ENCODE peak calls at places on chromosomes 5 and 9, in four cellular contexts. One of them, this sample, is unnamed.

GRCh38 chr9:85466834-85467233 is 274.9 kb downstream of the AGTPBP1 start:
- DNase-seq in colonic mucosa: no peak
- DNase-seq in CD4-positive, alpha-beta T cell: no peak
- DNase-seq in fibroblast of lung: no peak
- DNase-seq in this sample: no peak

GRCh38 chr5:97838214-97838613 is 655.2 kb upstream of the RIOK2 start:
- DNase-seq in colonic mucosa: no peak
- DNase-seq in CD4-positive, alpha-beta T cell: no peak
- DNase-seq in fibroblast of lung: peak; percentile 99
- DNase-seq in this sample: no peak

GRCh38 chr5:80754900-80755299 is 100.1 kb upstream of the DHFR start:
- DNase-seq in colonic mucosa: no peak
- DNase-seq in CD4-positive, alpha-beta T cell: no peak
- DNase-seq in fibroblast of lung: peak; percentile 22
- DNase-seq in this sample: no peak

GRCh38 chr5:178236685-178237084 is 4.1 kb upstream of the PHYKPL start:
- DNase-seq in colonic mucosa: peak; percentile 63
- DNase-seq in CD4-positive, alpha-beta T cell: no peak
- DNase-seq in fibroblast of lung: no peak
- DNase-seq in this sample: no peak

GRCh38 chr5:92468307-92468706 is 1085.2 kb upstream of the ARRDC3 start:
- DNase-seq in colonic mucosa: no peak
- DNase-seq in CD4-positive, alpha-beta T cell: no peak
- DNase-seq in fibroblast of lung: no peak
- DNase-seq in this sample: no peak

GRCh38 chr5:17448877-17449276 is 49.2 kb upstream of the TAF11L2 start:
- DNase-seq in colonic mucosa: no peak
- DNase-seq in CD4-positive, alpha-beta T cell: no peak
- DNase-seq in fibroblast of lung: no peak
- DNase-seq in this sample: no peak

GRCh38 chr5:1321576-1321975 is 23.3 kb downstream of the CLPTM1L start:
- DNase-seq in colonic mucosa: no peak
- DNase-seq in CD4-positive, alpha-beta T cell: no peak
- DNase-seq in fibroblast of lung: no peak
- DNase-seq in this sample: no peak

GRCh38 chr9:18294229-18294628 is 179.7 kb upstream of the ADAMTSL1 start:
- DNase-seq in colonic mucosa: no peak
- DNase-seq in CD4-positive, alpha-beta T cell: no peak
- DNase-seq in fibroblast of lung: no peak
- DNase-seq in this sample: no peak

GRCh38 chr9:115133649-115134048 is 15.7 kb upstream of the TNC start:
- DNase-seq in colonic mucosa: no peak
- DNase-seq in CD4-positive, alpha-beta T cell: no peak
- DNase-seq in fibroblast of lung: peak; percentile 81
- DNase-seq in this sample: no peak

GRCh38 chr9:2087500-2088313 is 72.6 kb downstream of the SMARCA2 start:
- DNase-seq in colonic mucosa: no peak
- DNase-seq in CD4-positive, alpha-beta T cell: no peak
- DNase-seq in fibroblast of lung: peak; percentile 64
- DNase-seq in this sample: peak; percentile 36

GRCh38 chr5:160171656-160172055 is 52.4 kb upstream of the PWWP2A start:
- DNase-seq in colonic mucosa: no peak
- DNase-seq in CD4-positive, alpha-beta T cell: no peak
- DNase-seq in fibroblast of lung: no peak
- DNase-seq in this sample: no peak

GRCh38 chr9:126536131-126536530 is 77.6 kb upstream of the LMX1B start:
- DNase-seq in colonic mucosa: no peak
- DNase-seq in CD4-positive, alpha-beta T cell: no peak
- DNase-seq in fibroblast of lung: no peak
- DNase-seq in this sample: no peak

GRCh38 chr5:168752416-168753190 is 173.4 kb upstream of the PANK3 start:
- DNase-seq in colonic mucosa: no peak
- DNase-seq in CD4-positive, alpha-beta T cell: no peak
- DNase-seq in fibroblast of lung: no peak
- DNase-seq in this sample: no peak

GRCh38 chr9:126117158-126117425 is 209.5 kb upstream of the MVB12B start:
- DNase-seq in colonic mucosa: no peak
- DNase-seq in CD4-positive, alpha-beta T cell: no peak
- DNase-seq in fibroblast of lung: no peak
- DNase-seq in this sample: no peak

GRCh38 chr5:42949348-42950090 is 90.6 kb downstream of the ANXA2R start:
- DNase-seq in colonic mucosa: peak; percentile 64
- DNase-seq in CD4-positive, alpha-beta T cell: peak; percentile 39
- DNase-seq in fibroblast of lung: peak; percentile 90
- DNase-seq in this sample: peak; percentile 87

GRCh38 chr5:151680944-151681427 is 5.7 kb downstream of the SPARC start:
- DNase-seq in colonic mucosa: no peak
- DNase-seq in CD4-positive, alpha-beta T cell: no peak
- DNase-seq in fibroblast of lung: peak; percentile 5
- DNase-seq in this sample: no peak

GRCh38 chr5:98108497-98108896 is 665.0 kb upstream of the RGMB start:
- DNase-seq in colonic mucosa: no peak
- DNase-seq in CD4-positive, alpha-beta T cell: no peak
- DNase-seq in fibroblast of lung: peak; percentile 94
- DNase-seq in this sample: no peak

GRCh38 chr5:98339141-98339848 is 434.2 kb upstream of the RGMB start:
- DNase-seq in colonic mucosa: no peak
- DNase-seq in CD4-positive, alpha-beta T cell: no peak
- DNase-seq in fibroblast of lung: no peak
- DNase-seq in this sample: no peak

GRCh38 chr9:708182-708555 is 133.3 kb upstream of the DMRT1 start:
- DNase-seq in colonic mucosa: no peak
- DNase-seq in CD4-positive, alpha-beta T cell: no peak
- DNase-seq in fibroblast of lung: no peak
- DNase-seq in this sample: no peak

GRCh38 chr9:123866497-123866896 is 63.4 kb downstream of the DENND1A start:
- DNase-seq in colonic mucosa: no peak
- DNase-seq in CD4-positive, alpha-beta T cell: no peak
- DNase-seq in fibroblast of lung: peak; percentile 9
- DNase-seq in this sample: no peak

GRCh38 chr5:141343242-141343952 is at the start of gene PCDHGA3:
- DNase-seq in colonic mucosa: no peak
- DNase-seq in CD4-positive, alpha-beta T cell: no peak
- DNase-seq in fibroblast of lung: peak; percentile 73
- DNase-seq in this sample: no peak

GRCh38 chr5:54175-54730 is 37.7 kb upstream of the PLEKHG4B start:
- DNase-seq in colonic mucosa: no peak
- DNase-seq in CD4-positive, alpha-beta T cell: no peak
- DNase-seq in fibroblast of lung: no peak
- DNase-seq in this sample: no peak

GRCh38 chr9:127910613-127911205 is 6.1 kb downstream of the ST6GALNAC4 start:
- DNase-seq in colonic mucosa: peak; percentile 69
- DNase-seq in CD4-positive, alpha-beta T cell: no peak
- DNase-seq in fibroblast of lung: peak; percentile 47
- DNase-seq in this sample: no peak

GRCh38 chr5:129110742-129111141 is 16.2 kb downstream of the ISOC1 start:
- DNase-seq in colonic mucosa: no peak
- DNase-seq in CD4-positive, alpha-beta T cell: no peak
- DNase-seq in fibroblast of lung: no peak
- DNase-seq in this sample: no peak

GRCh38 chr9:121841771-121842611 is 190.6 kb downstream of the DAB2IP start:
- DNase-seq in colonic mucosa: no peak
- DNase-seq in CD4-positive, alpha-beta T cell: no peak
- DNase-seq in fibroblast of lung: no peak
- DNase-seq in this sample: peak; percentile 28

GRCh38 chr5:181184845-181185216 is 20.2 kb downstream of the TRIM7 start:
- DNase-seq in colonic mucosa: no peak
- DNase-seq in CD4-positive, alpha-beta T cell: no peak
- DNase-seq in fibroblast of lung: no peak
- DNase-seq in this sample: no peak

GRCh38 chr9:126386088-126386487 is 59.5 kb downstream of the MVB12B start:
- DNase-seq in colonic mucosa: peak; percentile 46
- DNase-seq in CD4-positive, alpha-beta T cell: no peak
- DNase-seq in fibroblast of lung: no peak
- DNase-seq in this sample: peak; percentile 27

GRCh38 chr9:73104342-73104741 is 47.3 kb upstream of the ANXA1 start:
- DNase-seq in colonic mucosa: no peak
- DNase-seq in CD4-positive, alpha-beta T cell: no peak
- DNase-seq in fibroblast of lung: no peak
- DNase-seq in this sample: no peak

GRCh38 chr5:36073595-36074216 is 7.0 kb upstream of the UGT3A2 start:
- DNase-seq in colonic mucosa: no peak
- DNase-seq in CD4-positive, alpha-beta T cell: no peak
- DNase-seq in fibroblast of lung: peak; percentile 11
- DNase-seq in this sample: peak; percentile 41

GRCh38 chr5:174459071-174459702 is 265.2 kb upstream of the MSX2 start:
- DNase-seq in colonic mucosa: no peak
- DNase-seq in CD4-positive, alpha-beta T cell: no peak
- DNase-seq in fibroblast of lung: no peak
- DNase-seq in this sample: peak; percentile 25

GRCh38 chr5:139181835-139182452 is 16.2 kb downstream of the SIL1 start:
- DNase-seq in colonic mucosa: peak; percentile 34
- DNase-seq in CD4-positive, alpha-beta T cell: no peak
- DNase-seq in fibroblast of lung: peak; percentile 38
- DNase-seq in this sample: no peak

GRCh38 chr9:36008774-36009300 is 27.9 kb upstream of the RECK start:
- DNase-seq in colonic mucosa: peak; percentile 78
- DNase-seq in CD4-positive, alpha-beta T cell: peak; percentile 29
- DNase-seq in fibroblast of lung: peak; percentile 74
- DNase-seq in this sample: peak; percentile 83

GRCh38 chr5:87164409-87164808 is 103.3 kb upstream of the RASA1 start:
- DNase-seq in colonic mucosa: no peak
- DNase-seq in CD4-positive, alpha-beta T cell: no peak
- DNase-seq in fibroblast of lung: no peak
- DNase-seq in this sample: no peak

GRCh38 chr5:73176250-73176649 is 3.3 kb downstream of the TMEM174 start:
- DNase-seq in colonic mucosa: no peak
- DNase-seq in CD4-positive, alpha-beta T cell: no peak
- DNase-seq in fibroblast of lung: no peak
- DNase-seq in this sample: no peak

GRCh38 chr9:132214027-132214622 is 52.3 kb downstream of the NTNG2 start:
- DNase-seq in colonic mucosa: no peak
- DNase-seq in CD4-positive, alpha-beta T cell: no peak
- DNase-seq in fibroblast of lung: peak; percentile 61
- DNase-seq in this sample: peak; percentile 57

DNA sequence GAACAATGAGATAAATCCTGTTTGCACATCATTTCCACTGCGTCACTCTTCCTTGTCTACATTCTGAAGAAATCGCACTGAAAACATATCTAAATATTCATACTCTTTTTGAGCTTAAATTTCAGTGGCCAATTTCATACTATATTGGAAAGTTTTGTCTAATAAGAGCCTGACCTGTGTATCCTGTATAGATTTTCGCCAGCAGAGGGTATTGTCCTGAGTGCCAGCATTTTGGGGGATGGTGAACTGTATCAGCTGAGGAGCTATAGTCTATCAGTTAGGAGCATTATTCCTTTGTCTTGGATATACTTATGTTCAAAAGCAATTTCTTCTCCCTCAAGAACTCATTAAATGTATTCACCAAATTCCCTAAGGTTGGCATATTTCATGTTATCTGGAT is 102.3 kb downstream of the SEMA6A start:
- DNase-seq in colonic mucosa: no peak
- DNase-seq in CD4-positive, alpha-beta T cell: no peak
- DNase-seq in fibroblast of lung: no peak
- DNase-seq in this sample: no peak
- TF ChIP-seq CTCF in colonic mucosa: no peak
- TF ChIP-seq CTCF in CD4-positive, alpha-beta T cell: no peak
- TF ChIP-seq CTCF in fibroblast of lung: no peak
- TF ChIP-seq CTCF in this sample: no peak

GRCh38 chr9:134333874-134334581 is 7.8 kb downstream of the RXRA start:
- DNase-seq in colonic mucosa: no peak
- DNase-seq in CD4-positive, alpha-beta T cell: no peak
- DNase-seq in fibroblast of lung: no peak
- DNase-seq in this sample: peak; percentile 42

GRCh38 chr9:134331186-134332025 is 5.2 kb downstream of the RXRA start:
- DNase-seq in colonic mucosa: no peak
- DNase-seq in CD4-positive, alpha-beta T cell: no peak
- DNase-seq in fibroblast of lung: no peak
- DNase-seq in this sample: no peak

GRCh38 chr9:134332266-134332665 is 6.0 kb downstream of the RXRA start:
- DNase-seq in colonic mucosa: no peak
- DNase-seq in CD4-positive, alpha-beta T cell: no peak
- DNase-seq in fibroblast of lung: no peak
- DNase-seq in this sample: no peak

GRCh38 chr9:134333234-134333873 is 7.1 kb downstream of the RXRA start:
- DNase-seq in colonic mucosa: peak; percentile 89
- DNase-seq in CD4-positive, alpha-beta T cell: no peak
- DNase-seq in fibroblast of lung: no peak
- DNase-seq in this sample: no peak

GRCh38 chr9:134332841-134333233 is 6.6 kb downstream of the RXRA start:
- DNase-seq in colonic mucosa: no peak
- DNase-seq in CD4-positive, alpha-beta T cell: no peak
- DNase-seq in fibroblast of lung: no peak
- DNase-seq in this sample: no peak
- H3K27ac ChIP-seq in colonic mucosa: peak overlapping the region; percentile 75
- H3K27ac ChIP-seq in CD4-positive, alpha-beta T cell: no peak overlapping the region
- H3K27ac ChIP-seq in fibroblast of lung: no peak overlapping the region
- H3K27ac ChIP-seq in this sample: no peak overlapping the region

DNA sequence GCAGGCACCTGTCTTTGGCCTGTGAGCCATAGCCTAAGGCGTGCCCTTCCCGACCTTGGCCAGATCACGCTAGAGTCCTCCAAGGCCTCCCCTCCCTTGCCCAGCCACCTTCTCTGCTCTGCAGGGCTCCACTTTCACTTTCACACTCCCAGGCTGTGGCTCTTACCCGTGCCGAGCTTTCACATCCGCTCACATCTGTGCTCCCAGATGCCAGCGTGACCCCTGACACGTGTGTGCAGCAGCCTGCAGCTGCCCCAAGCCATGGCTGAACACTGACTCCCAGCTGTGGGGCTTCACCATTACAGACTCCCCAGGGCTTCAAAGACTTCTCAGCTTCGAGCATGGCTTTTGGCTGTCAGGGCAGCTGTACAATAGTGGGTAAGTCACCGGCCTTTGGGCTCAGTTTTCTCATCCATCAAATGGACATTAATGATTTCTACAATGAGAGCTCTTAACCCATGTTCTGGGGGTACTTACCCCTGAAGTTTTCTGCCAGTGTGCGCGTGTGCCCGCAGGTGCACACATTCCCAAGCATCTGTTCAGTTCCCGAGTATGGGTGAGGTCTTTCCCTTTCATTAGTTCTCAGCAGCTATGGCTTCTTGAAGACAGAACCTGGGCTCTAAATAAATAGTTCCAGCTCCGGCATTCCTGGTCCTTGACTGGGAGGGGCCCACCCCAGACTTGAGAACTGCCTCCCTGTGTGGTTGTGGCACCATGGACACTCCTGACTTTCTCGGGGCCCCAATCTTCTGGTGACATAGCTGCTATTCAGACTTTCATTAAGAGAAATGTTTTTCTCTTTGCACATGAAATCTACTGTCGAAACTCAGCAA is 118.6 kb downstream of the RGS3 start:
- DNase-seq in colonic mucosa: peak; percentile 82
- DNase-seq in CD4-positive, alpha-beta T cell: peak; percentile 74
- DNase-seq in fibroblast of lung: peak; percentile 94
- DNase-seq in this sample: no peak
- TF ChIP-seq CTCF in colonic mucosa: no peak
- TF ChIP-seq CTCF in CD4-positive, alpha-beta T cell: peak; percentile 51
- TF ChIP-seq CTCF in fibroblast of lung: peak; percentile 60
- TF ChIP-seq CTCF in this sample: no peak

DNA sequence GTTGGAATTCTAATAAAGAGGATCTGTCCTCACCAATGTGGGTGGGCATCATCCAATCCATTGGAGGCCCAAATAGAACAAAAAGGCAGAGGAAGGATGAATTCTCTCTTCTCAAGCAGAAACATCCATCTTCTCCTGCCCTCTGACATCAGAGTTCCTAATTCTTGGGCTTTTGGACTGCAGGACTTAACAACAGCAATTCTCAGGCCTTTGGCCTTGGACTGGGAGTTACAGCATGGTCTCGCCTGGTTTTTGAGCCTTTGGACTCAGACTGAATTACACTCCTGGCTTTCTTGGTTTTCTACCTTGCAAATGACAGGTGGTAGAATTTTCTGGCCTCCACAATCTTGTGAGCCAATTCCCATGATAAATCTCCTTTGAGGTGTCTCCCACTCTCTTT is 60.5 kb upstream of the CD180 start:
- DNase-seq in colonic mucosa: no peak
- DNase-seq in CD4-positive, alpha-beta T cell: no peak
- DNase-seq in fibroblast of lung: no peak
- DNase-seq in this sample: no peak
- H3K27ac ChIP-seq in colonic mucosa: no peak overlapping the region
- H3K27ac ChIP-seq in CD4-positive, alpha-beta T cell: no peak overlapping the region
- H3K27ac ChIP-seq in fibroblast of lung: no peak overlapping the region
- H3K27ac ChIP-seq in this sample: no peak overlapping the region